ENCODE peak calls at places on chromosomes 3 and 15, in seven cellular contexts. One of them, this sample, is unnamed.
A peak's percentile ranks its signal among the peaks of the same experiment; 100 is the strongest.

GRCh38 chr15:75661041-75661778 is 13.5 kb downstream of the SNX33 start:
- DNase-seq in lung: peak; percentile 90
- DNase-seq in IMR-90: peak; percentile 91
- DNase-seq in neuronal stem cell: no peak
- DNase-seq in K562: no peak
- DNase-seq in body of pancreas: peak; percentile 61
- DNase-seq in psoas muscle: peak; percentile 90
- DNase-seq in this sample: no peak

GRCh38 chr15:41115652-41116115 is 396 bp downstream of the INO80 start:
- DNase-seq in lung: peak; percentile 77
- DNase-seq in IMR-90: peak; percentile 48
- DNase-seq in neuronal stem cell: peak; percentile 44
- DNase-seq in K562: peak; percentile 83
- DNase-seq in body of pancreas: peak; percentile 73
- DNase-seq in psoas muscle: peak; percentile 88
- DNase-seq in this sample: peak; percentile 76

GRCh38 chr3:124318014-124318413 is 326.1 kb upstream of the ROPN1 start:
- DNase-seq in lung: no peak
- DNase-seq in IMR-90: no peak
- DNase-seq in neuronal stem cell: no peak
- DNase-seq in K562: no peak
- DNase-seq in body of pancreas: peak; percentile 8
- DNase-seq in psoas muscle: no peak
- DNase-seq in this sample: no peak

GRCh38 chr3:57959407-57960173 is 48.6 kb upstream of the FLNB start:
- DNase-seq in lung: no peak
- DNase-seq in IMR-90: peak; percentile 47
- DNase-seq in neuronal stem cell: no peak
- DNase-seq in K562: no peak
- DNase-seq in body of pancreas: no peak
- DNase-seq in psoas muscle: no peak
- DNase-seq in this sample: no peak

GRCh38 chr3:125644036-125645025 is 49.0 kb upstream of the OSBPL11 start:
- DNase-seq in lung: peak; percentile 60
- DNase-seq in IMR-90: peak; percentile 8
- DNase-seq in neuronal stem cell: no peak
- DNase-seq in K562: no peak
- DNase-seq in body of pancreas: peak; percentile 13
- DNase-seq in psoas muscle: peak; percentile 81
- DNase-seq in this sample: no peak

GRCh38 chr3:8069471-8069870 is 432.2 kb upstream of the LMCD1 start:
- DNase-seq in lung: no peak
- DNase-seq in IMR-90: no peak
- DNase-seq in neuronal stem cell: no peak
- DNase-seq in K562: no peak
- DNase-seq in body of pancreas: peak; percentile 15
- DNase-seq in psoas muscle: no peak
- DNase-seq in this sample: no peak

GRCh38 chr3:174376346-174376745 is 482.8 kb upstream of the NAALADL2 start:
- DNase-seq in lung: no peak
- DNase-seq in IMR-90: peak; percentile 46
- DNase-seq in neuronal stem cell: no peak
- DNase-seq in K562: no peak
- DNase-seq in body of pancreas: no peak
- DNase-seq in psoas muscle: no peak
- DNase-seq in this sample: peak; percentile 43

GRCh38 chr3:197305854-197306253 is 7.4 kb upstream of the DLG1 start:
- DNase-seq in lung: no peak
- DNase-seq in IMR-90: peak; percentile 93
- DNase-seq in neuronal stem cell: no peak
- DNase-seq in K562: no peak
- DNase-seq in body of pancreas: no peak
- DNase-seq in psoas muscle: no peak
- DNase-seq in this sample: peak; percentile 71

GRCh38 chr15:98953000-98953776 is 54.4 kb downstream of the PGPEP1L start:
- DNase-seq in lung: no peak
- DNase-seq in IMR-90: peak; percentile 13
- DNase-seq in neuronal stem cell: no peak
- DNase-seq in K562: no peak
- DNase-seq in body of pancreas: no peak
- DNase-seq in psoas muscle: no peak
- DNase-seq in this sample: no peak

GRCh38 chr3:97613139-97613538 is 151.4 kb upstream of the ARL6 start:
- DNase-seq in lung: no peak
- DNase-seq in IMR-90: no peak
- DNase-seq in neuronal stem cell: no peak
- DNase-seq in K562: no peak
- DNase-seq in body of pancreas: no peak
- DNase-seq in psoas muscle: no peak
- DNase-seq in this sample: no peak

GRCh38 chr3:169664034-169664820 is 715 bp upstream of the MECOM start:
- DNase-seq in lung: no peak
- DNase-seq in IMR-90: no peak
- DNase-seq in neuronal stem cell: peak; percentile 11
- DNase-seq in K562: no peak
- DNase-seq in body of pancreas: peak; percentile 44
- DNase-seq in psoas muscle: no peak
- DNase-seq in this sample: no peak

GRCh38 chr15:76533060-76533955 is 196.7 kb downstream of the ISL2 start:
- DNase-seq in lung: no peak
- DNase-seq in IMR-90: peak; percentile 2
- DNase-seq in neuronal stem cell: no peak
- DNase-seq in K562: no peak
- DNase-seq in body of pancreas: no peak
- DNase-seq in psoas muscle: no peak
- DNase-seq in this sample: peak; percentile 20

GRCh38 chr3:69368129-69368741 is 17.7 kb downstream of the FRMD4B start:
- DNase-seq in lung: peak; percentile 46
- DNase-seq in IMR-90: no peak
- DNase-seq in neuronal stem cell: no peak
- DNase-seq in K562: no peak
- DNase-seq in body of pancreas: no peak
- DNase-seq in psoas muscle: no peak
- DNase-seq in this sample: no peak

GRCh38 chr15:85504739-85505676 is 124.6 kb downstream of the AKAP13 start:
- DNase-seq in lung: peak; percentile 46
- DNase-seq in IMR-90: peak; percentile 74
- DNase-seq in neuronal stem cell: peak; percentile 32
- DNase-seq in K562: peak; percentile 12
- DNase-seq in body of pancreas: peak; percentile 59
- DNase-seq in psoas muscle: no peak
- DNase-seq in this sample: peak; percentile 85

DNA sequence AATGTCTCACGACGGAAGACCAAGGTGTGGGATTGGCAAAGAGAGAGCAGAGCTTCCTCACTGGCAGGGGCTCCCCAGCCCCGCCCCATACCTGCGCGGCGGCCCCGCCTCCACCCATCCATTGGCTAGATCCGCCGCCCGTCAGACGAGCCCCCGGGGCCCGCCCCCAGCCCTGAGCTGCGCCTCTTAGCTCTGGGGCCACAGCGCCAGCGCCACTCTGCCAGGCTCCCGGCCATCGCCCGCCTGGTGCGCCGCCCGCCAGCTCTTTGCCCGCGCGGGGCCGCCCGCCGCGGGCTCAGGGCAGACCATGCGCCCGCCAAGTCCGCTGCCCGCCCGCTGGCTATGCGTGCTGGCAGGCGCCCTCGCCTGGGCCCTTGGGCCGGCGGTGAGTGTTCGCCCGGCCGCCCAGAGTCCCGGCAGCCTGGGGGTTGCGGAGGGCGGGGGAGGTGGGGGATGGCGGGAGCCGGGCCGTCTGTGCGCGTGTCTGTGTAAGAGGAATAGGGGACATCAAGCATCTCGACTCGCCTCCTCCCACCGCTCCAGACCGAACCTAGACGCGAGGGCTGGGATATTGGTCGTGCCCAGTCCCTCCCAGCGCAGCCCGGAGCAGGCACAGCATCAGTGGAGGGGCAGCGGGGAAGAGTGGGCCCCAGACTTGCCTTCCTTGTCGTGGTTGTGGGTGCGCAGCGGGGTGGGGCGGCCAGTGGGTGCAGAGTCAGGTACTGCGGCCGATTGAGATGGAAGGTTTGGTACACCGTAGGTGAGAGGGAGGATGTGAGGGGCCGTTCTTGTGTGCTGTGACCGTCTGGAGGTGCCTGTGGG is at the start of gene VIPR1:
- DNase-seq in lung: peak; percentile 87
- DNase-seq in IMR-90: no peak
- DNase-seq in neuronal stem cell: peak; percentile 53
- DNase-seq in K562: peak; percentile 98
- DNase-seq in body of pancreas: peak; percentile 93
- DNase-seq in psoas muscle: peak; percentile 73
- DNase-seq in this sample: peak; percentile 42
- H3K27me3 ChIP-seq in lung: no peaks in the 10 kb centered on the region
- H3K27me3 ChIP-seq in IMR-90: peaks cover 60% of the 10 kb centered on the region
- H3K27me3 ChIP-seq in neuronal stem cell: peaks cover 91% of the 10 kb centered on the region
- H3K27me3 ChIP-seq in K562: peaks cover 52% of the 10 kb centered on the region
- H3K27me3 ChIP-seq in body of pancreas: no peaks in the 10 kb centered on the region
- H3K27me3 ChIP-seq in psoas muscle: no peaks in the 10 kb centered on the region
- H3K27me3 ChIP-seq in this sample: peaks cover 55% of the 10 kb centered on the region

GRCh38 chr3:42028474-42028873 is 62.7 kb upstream of the TRAK1 start:
- DNase-seq in lung: no peak
- DNase-seq in IMR-90: no peak
- DNase-seq in neuronal stem cell: no peak
- DNase-seq in K562: no peak
- DNase-seq in body of pancreas: no peak
- DNase-seq in psoas muscle: no peak
- DNase-seq in this sample: no peak

GRCh38 chr3:42023380-42023779 is 61.5 kb upstream of the ULK4 start:
- DNase-seq in lung: no peak
- DNase-seq in IMR-90: no peak
- DNase-seq in neuronal stem cell: no peak
- DNase-seq in K562: no peak
- DNase-seq in body of pancreas: no peak
- DNase-seq in psoas muscle: no peak
- DNase-seq in this sample: no peak

GRCh38 chr3:42025388-42026138 is 63.7 kb upstream of the ULK4 start:
- DNase-seq in lung: peak; percentile 84
- DNase-seq in IMR-90: peak; percentile 99
- DNase-seq in neuronal stem cell: peak; percentile 89
- DNase-seq in K562: peak; percentile 89
- DNase-seq in body of pancreas: peak; percentile 91
- DNase-seq in psoas muscle: peak; percentile 91
- DNase-seq in this sample: peak; percentile 97

GRCh38 chr3:42022355-42022754 is 60.5 kb upstream of the ULK4 start:
- DNase-seq in lung: no peak
- DNase-seq in IMR-90: no peak
- DNase-seq in neuronal stem cell: no peak
- DNase-seq in K562: no peak
- DNase-seq in body of pancreas: no peak
- DNase-seq in psoas muscle: peak; percentile 65
- DNase-seq in this sample: no peak

GRCh38 chr3:42024578-42025387 is 62.9 kb upstream of the ULK4 start:
- DNase-seq in lung: no peak
- DNase-seq in IMR-90: no peak
- DNase-seq in neuronal stem cell: no peak
- DNase-seq in K562: no peak
- DNase-seq in body of pancreas: no peak
- DNase-seq in psoas muscle: no peak
- DNase-seq in this sample: no peak
- H3K4me3 ChIP-seq in lung: no peak overlapping the region
- H3K4me3 ChIP-seq in IMR-90: no peak overlapping the region
- H3K4me3 ChIP-seq in neuronal stem cell: no peak overlapping the region
- H3K4me3 ChIP-seq in K562: no peak overlapping the region
- H3K4me3 ChIP-seq in body of pancreas: no peak overlapping the region
- H3K4me3 ChIP-seq in psoas muscle: peak overlapping the region; percentile 31
- H3K4me3 ChIP-seq in this sample: no peak overlapping the region

GRCh38 chr15:93319121-93319814 is 230.3 kb upstream of the RGMA start:
- DNase-seq in lung: no peak
- DNase-seq in IMR-90: no peak
- DNase-seq in neuronal stem cell: no peak
- DNase-seq in K562: peak; percentile 25
- DNase-seq in body of pancreas: no peak
- DNase-seq in psoas muscle: no peak
- DNase-seq in this sample: no peak
- H3K27me3 ChIP-seq in lung: no peaks in the 10 kb centered on the region
- H3K27me3 ChIP-seq in IMR-90: no peaks in the 10 kb centered on the region
- H3K27me3 ChIP-seq in neuronal stem cell: no peaks in the 10 kb centered on the region
- H3K27me3 ChIP-seq in K562: peaks cover 13% of the 10 kb centered on the region
- H3K27me3 ChIP-seq in body of pancreas: no peaks in the 10 kb centered on the region
- H3K27me3 ChIP-seq in psoas muscle: no peaks in the 10 kb centered on the region
- H3K27me3 ChIP-seq in this sample: no peaks in the 10 kb centered on the region

GRCh38 chr3:18466136-18466535 is 41.0 kb upstream of the SATB1 start:
- DNase-seq in lung: no peak
- DNase-seq in IMR-90: no peak
- DNase-seq in neuronal stem cell: no peak
- DNase-seq in K562: no peak
- DNase-seq in body of pancreas: no peak
- DNase-seq in psoas muscle: no peak
- DNase-seq in this sample: no peak
- H3K4me3 ChIP-seq in lung: no peak overlapping the region
- H3K4me3 ChIP-seq in IMR-90: no peak overlapping the region
- H3K4me3 ChIP-seq in neuronal stem cell: no peak overlapping the region
- H3K4me3 ChIP-seq in K562: no peak overlapping the region
- H3K4me3 ChIP-seq in body of pancreas: no peak overlapping the region
- H3K4me3 ChIP-seq in psoas muscle: no peak overlapping the region
- H3K4me3 ChIP-seq in this sample: no peak overlapping the region

GRCh38 chr3:193968575-193968974 is 167.4 kb upstream of the HES1 start:
- DNase-seq in lung: no peak
- DNase-seq in IMR-90: no peak
- DNase-seq in neuronal stem cell: no peak
- DNase-seq in K562: no peak
- DNase-seq in body of pancreas: no peak
- DNase-seq in psoas muscle: no peak
- DNase-seq in this sample: no peak

GRCh38 chr3:193963808-193964516 is 172.0 kb upstream of the HES1 start:
- DNase-seq in lung: no peak
- DNase-seq in IMR-90: no peak
- DNase-seq in neuronal stem cell: no peak
- DNase-seq in K562: no peak
- DNase-seq in body of pancreas: no peak
- DNase-seq in psoas muscle: no peak
- DNase-seq in this sample: no peak

GRCh38 chr3:193962986-193963683 is 172.8 kb upstream of the HES1 start:
- DNase-seq in lung: no peak
- DNase-seq in IMR-90: no peak
- DNase-seq in neuronal stem cell: no peak
- DNase-seq in K562: no peak
- DNase-seq in body of pancreas: no peak
- DNase-seq in psoas muscle: no peak
- DNase-seq in this sample: no peak

GRCh38 chr3:193960485-193961172 is 175.3 kb upstream of the HES1 start:
- DNase-seq in lung: no peak
- DNase-seq in IMR-90: no peak
- DNase-seq in neuronal stem cell: no peak
- DNase-seq in K562: no peak
- DNase-seq in body of pancreas: no peak
- DNase-seq in psoas muscle: no peak
- DNase-seq in this sample: peak; percentile 50

DNA sequence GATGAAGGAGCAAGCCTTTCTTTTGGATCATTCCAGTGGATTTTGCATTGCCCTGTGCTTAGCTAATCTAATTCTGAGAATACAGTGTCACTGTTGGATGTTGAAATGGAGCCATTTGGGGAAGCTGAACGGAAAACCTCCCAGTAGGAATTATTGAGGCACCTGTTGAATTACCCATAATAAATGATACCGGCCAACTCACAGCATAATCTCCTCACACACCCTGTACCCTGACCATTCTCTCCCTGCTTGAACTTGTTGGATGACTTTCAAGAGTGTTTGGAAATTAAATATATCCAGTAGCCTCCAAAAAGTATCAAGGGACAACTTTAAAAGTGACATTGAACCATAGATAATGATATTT is 171.4 kb upstream of the HES1 start:
- DNase-seq in lung: no peak
- DNase-seq in IMR-90: no peak
- DNase-seq in neuronal stem cell: no peak
- DNase-seq in K562: no peak
- DNase-seq in body of pancreas: no peak
- DNase-seq in psoas muscle: no peak
- DNase-seq in this sample: no peak
- H3K27me3 ChIP-seq in lung: no peaks in the 10 kb centered on the region
- H3K27me3 ChIP-seq in IMR-90: peaks cover 29% of the 10 kb centered on the region
- H3K27me3 ChIP-seq in neuronal stem cell: no peaks in the 10 kb centered on the region
- H3K27me3 ChIP-seq in K562: no peaks in the 10 kb centered on the region
- H3K27me3 ChIP-seq in body of pancreas: no peaks in the 10 kb centered on the region
- H3K27me3 ChIP-seq in psoas muscle: no peaks in the 10 kb centered on the region
- H3K27me3 ChIP-seq in this sample: no peaks in the 10 kb centered on the region

This sample was measured in cardiac muscle cell.